ENCODE peak calls at places on chromosome X, in nine cellular contexts. One of them, this sample, is unnamed.

GRCh38 chrX:20361890-20362262 is 95.2 kb upstream of the RPS6KA3 start:
- DNase-seq in upper lobe of left lung: no peak
- DNase-seq in H1: no peak
- DNase-seq in suprapubic skin: no peak
- DNase-seq in HCT116: no peak
- DNase-seq in stomach: no peak
- DNase-seq in transverse colon: no peak
- DNase-seq in sigmoid colon: no peak
- DNase-seq in endothelial cell of umbilical vein: no peak
- DNase-seq in this sample: no peak

GRCh38 chrX:95764972-95765451 is 919.6 kb upstream of the DIAPH2 start:
- DNase-seq in upper lobe of left lung: no peak
- DNase-seq in H1: no peak
- DNase-seq in suprapubic skin: no peak
- DNase-seq in HCT116: no peak
- DNase-seq in stomach: no peak
- DNase-seq in transverse colon: no peak
- DNase-seq in sigmoid colon: no peak
- DNase-seq in endothelial cell of umbilical vein: peak
- DNase-seq in this sample: no peak

GRCh38 chrX:17441965-17442364 is 67.0 kb downstream of the NHS start:
- DNase-seq in upper lobe of left lung: no peak
- DNase-seq in H1: no peak
- DNase-seq in suprapubic skin: no peak
- DNase-seq in HCT116: no peak
- DNase-seq in stomach: no peak
- DNase-seq in transverse colon: no peak
- DNase-seq in sigmoid colon: no peak
- DNase-seq in endothelial cell of umbilical vein: no peak
- DNase-seq in this sample: no peak

GRCh38 chrX:143642426-143642825 is 6.5 kb upstream of the SLITRK4 start:
- DNase-seq in upper lobe of left lung: no peak
- DNase-seq in H1: no peak
- DNase-seq in suprapubic skin: no peak
- DNase-seq in HCT116: no peak
- DNase-seq in stomach: no peak
- DNase-seq in transverse colon: no peak
- DNase-seq in sigmoid colon: no peak
- DNase-seq in endothelial cell of umbilical vein: no peak
- DNase-seq in this sample: no peak

GRCh38 chrX:46408553-46409407 is 136.4 kb downstream of the ZNF674 start:
- DNase-seq in upper lobe of left lung: no peak
- DNase-seq in H1: no peak
- DNase-seq in suprapubic skin: peak
- DNase-seq in HCT116: peak
- DNase-seq in stomach: peak
- DNase-seq in transverse colon: peak
- DNase-seq in sigmoid colon: peak
- DNase-seq in endothelial cell of umbilical vein: peak
- DNase-seq in this sample: peak

GRCh38 chrX:130066975-130067615 is 43.2 kb downstream of the ELF4 start:
- DNase-seq in upper lobe of left lung: no peak
- DNase-seq in H1: no peak
- DNase-seq in suprapubic skin: no peak
- DNase-seq in HCT116: no peak
- DNase-seq in stomach: no peak
- DNase-seq in transverse colon: no peak
- DNase-seq in sigmoid colon: no peak
- DNase-seq in endothelial cell of umbilical vein: no peak
- DNase-seq in this sample: no peak

GRCh38 chrX:39773923-39774803 is 323.6 kb downstream of the BCOR start:
- DNase-seq in upper lobe of left lung: no peak
- DNase-seq in H1: no peak
- DNase-seq in suprapubic skin: no peak
- DNase-seq in HCT116: no peak
- DNase-seq in stomach: no peak
- DNase-seq in transverse colon: no peak
- DNase-seq in sigmoid colon: no peak
- DNase-seq in endothelial cell of umbilical vein: peak
- DNase-seq in this sample: no peak

GRCh38 chrX:136336623-136337022 is 35.9 kb downstream of the ADGRG4 start:
- DNase-seq in upper lobe of left lung: no peak
- DNase-seq in H1: no peak
- DNase-seq in suprapubic skin: no peak
- DNase-seq in HCT116: peak
- DNase-seq in stomach: no peak
- DNase-seq in transverse colon: no peak
- DNase-seq in sigmoid colon: no peak
- DNase-seq in endothelial cell of umbilical vein: peak
- DNase-seq in this sample: no peak

GRCh38 chrX:152917969-152918579 is 20.2 kb downstream of the ZNF185 start:
- DNase-seq in upper lobe of left lung: no peak
- DNase-seq in H1: no peak
- DNase-seq in suprapubic skin: no peak
- DNase-seq in HCT116: no peak
- DNase-seq in stomach: no peak
- DNase-seq in transverse colon: no peak
- DNase-seq in sigmoid colon: no peak
- DNase-seq in endothelial cell of umbilical vein: no peak
- DNase-seq in this sample: no peak

GRCh38 chrX:31232506-31232905 is 160.7 kb upstream of the FTHL17 start:
- DNase-seq in upper lobe of left lung: no peak
- DNase-seq in H1: no peak
- DNase-seq in suprapubic skin: no peak
- DNase-seq in HCT116: no peak
- DNase-seq in stomach: no peak
- DNase-seq in transverse colon: no peak
- DNase-seq in sigmoid colon: no peak
- DNase-seq in endothelial cell of umbilical vein: no peak
- DNase-seq in this sample: no peak

GRCh38 chrX:154096140-154097002 is 1.1 kb downstream of the MECP2 start:
- DNase-seq in upper lobe of left lung: no peak
- DNase-seq in H1: no peak
- DNase-seq in suprapubic skin: no peak
- DNase-seq in HCT116: no peak
- DNase-seq in stomach: no peak
- DNase-seq in transverse colon: no peak
- DNase-seq in sigmoid colon: no peak
- DNase-seq in endothelial cell of umbilical vein: no peak
- DNase-seq in this sample: no peak

GRCh38 chrX:17595456-17596035 is 141.7 kb upstream of the SCML1 start:
- DNase-seq in upper lobe of left lung: no peak
- DNase-seq in H1: no peak
- DNase-seq in suprapubic skin: no peak
- DNase-seq in HCT116: no peak
- DNase-seq in stomach: no peak
- DNase-seq in transverse colon: no peak
- DNase-seq in sigmoid colon: no peak
- DNase-seq in endothelial cell of umbilical vein: peak
- DNase-seq in this sample: no peak

GRCh38 chrX:92230628-92231027 is 451.5 kb downstream of the PCDH11X start:
- DNase-seq in upper lobe of left lung: no peak
- DNase-seq in H1: no peak
- DNase-seq in suprapubic skin: no peak
- DNase-seq in HCT116: no peak
- DNase-seq in stomach: no peak
- DNase-seq in transverse colon: no peak
- DNase-seq in sigmoid colon: no peak
- DNase-seq in endothelial cell of umbilical vein: no peak
- DNase-seq in this sample: no peak

GRCh38 chrX:92231391-92231790 is 452.2 kb downstream of the PCDH11X start:
- DNase-seq in upper lobe of left lung: no peak
- DNase-seq in H1: no peak
- DNase-seq in suprapubic skin: no peak
- DNase-seq in HCT116: no peak
- DNase-seq in stomach: no peak
- DNase-seq in transverse colon: no peak
- DNase-seq in sigmoid colon: no peak
- DNase-seq in endothelial cell of umbilical vein: no peak
- DNase-seq in this sample: no peak

GRCh38 chrX:92232182-92232581 is 453.0 kb downstream of the PCDH11X start:
- DNase-seq in upper lobe of left lung: no peak
- DNase-seq in H1: no peak
- DNase-seq in suprapubic skin: no peak
- DNase-seq in HCT116: no peak
- DNase-seq in stomach: no peak
- DNase-seq in transverse colon: no peak
- DNase-seq in sigmoid colon: no peak
- DNase-seq in endothelial cell of umbilical vein: no peak
- DNase-seq in this sample: no peak
- TF ChIP-seq CTCF in upper lobe of left lung: no peak
- TF ChIP-seq CTCF in H1: no peak
- TF ChIP-seq CTCF in suprapubic skin: peak
- TF ChIP-seq CTCF in HCT116: no peak
- TF ChIP-seq CTCF in stomach: no peak
- TF ChIP-seq CTCF in transverse colon: no peak
- TF ChIP-seq CTCF in sigmoid colon: no peak
- TF ChIP-seq CTCF in endothelial cell of umbilical vein: no peak
- TF ChIP-seq CTCF in this sample: peak

DNA sequence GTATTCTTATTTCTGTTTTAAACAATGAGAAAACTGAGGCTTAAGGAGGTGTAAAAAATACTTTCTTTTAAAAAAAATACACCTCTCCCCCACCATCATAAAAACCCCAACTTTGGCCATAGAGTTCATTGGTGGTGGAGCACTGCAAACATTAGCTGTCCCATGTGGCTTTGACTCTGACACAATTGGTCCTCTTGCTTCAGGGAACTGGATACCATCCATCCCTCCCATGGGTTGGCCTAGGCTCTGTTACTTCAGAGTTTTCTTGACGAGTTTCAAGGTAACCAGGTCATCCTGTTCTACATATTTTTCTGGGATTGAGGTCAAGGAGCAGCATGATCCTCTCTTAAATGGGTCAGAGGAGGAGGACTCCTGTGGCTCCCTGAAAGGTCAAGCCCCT is 50.5 kb downstream of the TMEM164 start:
- DNase-seq in upper lobe of left lung: no peak
- DNase-seq in H1: no peak
- DNase-seq in suprapubic skin: no peak
- DNase-seq in HCT116: no peak
- DNase-seq in stomach: no peak
- DNase-seq in transverse colon: no peak
- DNase-seq in sigmoid colon: no peak
- DNase-seq in endothelial cell of umbilical vein: no peak
- DNase-seq in this sample: no peak
- TF ChIP-seq POLR2AphosphoS5 in upper lobe of left lung: no peak
- TF ChIP-seq POLR2AphosphoS5 in H1: no peak
- TF ChIP-seq POLR2AphosphoS5 in suprapubic skin: no peak
- TF ChIP-seq POLR2AphosphoS5 in HCT116: no peak
- TF ChIP-seq POLR2AphosphoS5 in stomach: no peak
- TF ChIP-seq POLR2AphosphoS5 in transverse colon: no peak
- TF ChIP-seq POLR2AphosphoS5 in sigmoid colon: no peak
- TF ChIP-seq POLR2AphosphoS5 in endothelial cell of umbilical vein: no peak
- TF ChIP-seq POLR2AphosphoS5 in this sample: no peak

DNA sequence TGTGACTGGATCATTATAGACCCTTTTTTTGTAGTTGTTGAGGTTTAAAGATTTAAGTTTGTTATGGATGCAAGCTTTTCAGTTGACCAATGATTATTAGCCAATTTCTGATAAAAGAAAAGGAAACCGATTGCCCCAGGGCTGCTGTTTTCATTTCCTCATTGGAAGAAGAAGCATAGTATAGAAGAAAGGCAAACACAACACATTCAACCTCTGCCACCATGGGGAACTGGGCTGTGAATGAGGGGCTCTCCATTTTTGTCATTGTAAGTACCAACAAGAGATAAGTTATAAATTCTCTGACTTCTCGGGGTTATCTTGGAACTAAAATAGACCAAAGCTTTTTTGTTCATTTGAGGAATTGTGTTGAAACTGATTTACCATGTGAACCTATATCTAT is at the start of gene CYBB:
- DNase-seq in upper lobe of left lung: no peak
- DNase-seq in H1: no peak
- DNase-seq in suprapubic skin: no peak
- DNase-seq in HCT116: no peak
- DNase-seq in stomach: no peak
- DNase-seq in transverse colon: no peak
- DNase-seq in sigmoid colon: no peak
- DNase-seq in endothelial cell of umbilical vein: no peak
- DNase-seq in this sample: no peak
- TF ChIP-seq POLR2A in upper lobe of left lung: no peak
- TF ChIP-seq POLR2A in H1: no peak
- TF ChIP-seq POLR2A in suprapubic skin: no peak
- TF ChIP-seq POLR2A in HCT116: no peak
- TF ChIP-seq POLR2A in stomach: no peak
- TF ChIP-seq POLR2A in transverse colon: peak
- TF ChIP-seq POLR2A in sigmoid colon: no peak
- TF ChIP-seq POLR2A in endothelial cell of umbilical vein: no peak
- TF ChIP-seq POLR2A in this sample: no peak

GRCh38 chrX:119945481-119945880 is 1.9 kb upstream of the NKAP start:
- DNase-seq in upper lobe of left lung: no peak
- DNase-seq in H1: no peak
- DNase-seq in suprapubic skin: no peak
- DNase-seq in HCT116: no peak
- DNase-seq in stomach: no peak
- DNase-seq in transverse colon: no peak
- DNase-seq in sigmoid colon: no peak
- DNase-seq in endothelial cell of umbilical vein: no peak
- DNase-seq in this sample: no peak

GRCh38 chrX:119942831-119943184 is 743 bp downstream of the NKAP start:
- DNase-seq in upper lobe of left lung: no peak
- DNase-seq in H1: no peak
- DNase-seq in suprapubic skin: no peak
- DNase-seq in HCT116: no peak
- DNase-seq in stomach: no peak
- DNase-seq in transverse colon: no peak
- DNase-seq in sigmoid colon: no peak
- DNase-seq in endothelial cell of umbilical vein: no peak
- DNase-seq in this sample: no peak

GRCh38 chrX:119941336-119941735 is 2.2 kb downstream of the NKAP start:
- DNase-seq in upper lobe of left lung: no peak
- DNase-seq in H1: no peak
- DNase-seq in suprapubic skin: no peak
- DNase-seq in HCT116: no peak
- DNase-seq in stomach: no peak
- DNase-seq in transverse colon: no peak
- DNase-seq in sigmoid colon: no peak
- DNase-seq in endothelial cell of umbilical vein: no peak
- DNase-seq in this sample: no peak

GRCh38 chrX:119942173-119942819 is 1.3 kb downstream of the NKAP start:
- DNase-seq in upper lobe of left lung: no peak
- DNase-seq in H1: no peak
- DNase-seq in suprapubic skin: no peak
- DNase-seq in HCT116: no peak
- DNase-seq in stomach: no peak
- DNase-seq in transverse colon: no peak
- DNase-seq in sigmoid colon: no peak
- DNase-seq in endothelial cell of umbilical vein: no peak
- DNase-seq in this sample: no peak

GRCh38 chrX:119943185-119943988 is at the start of gene NKAP:
- DNase-seq in upper lobe of left lung: peak
- DNase-seq in H1: peak
- DNase-seq in suprapubic skin: peak
- DNase-seq in HCT116: peak
- DNase-seq in stomach: peak
- DNase-seq in transverse colon: peak
- DNase-seq in sigmoid colon: peak
- DNase-seq in endothelial cell of umbilical vein: peak
- DNase-seq in this sample: peak
- TF ChIP-seq CTCF in upper lobe of left lung: no peak
- TF ChIP-seq CTCF in H1: no peak
- TF ChIP-seq CTCF in suprapubic skin: no peak
- TF ChIP-seq CTCF in HCT116: no peak
- TF ChIP-seq CTCF in stomach: no peak
- TF ChIP-seq CTCF in transverse colon: no peak
- TF ChIP-seq CTCF in sigmoid colon: no peak
- TF ChIP-seq CTCF in endothelial cell of umbilical vein: no peak
- TF ChIP-seq CTCF in this sample: no peak

This sample was measured in breast epithelium.